ENCODE peak calls at places on chromosome 20, in nine cellular contexts. One of them, this sample, is unnamed.

GRCh38 chr20:46011631-46012482 is 3.1 kb downstream of the MMP9 start:
- DNase-seq in colonic mucosa: peak
- DNase-seq in activated naive CD4-positive, alpha-beta T cell: no peak
- DNase-seq in ELF-1: peak
- DNase-seq in stimulated activated CD4-positive, alpha-beta T cell treated with anti-CD3 and anti-CD28 coated beads, TNF-alpha, amount 100 ng/mL, for 1 hour: no peak
- DNase-seq in activated CD4-positive, alpha-beta T cell treated with anti-CD3 and anti-CD28 coated beads, Interleukin-2, amount 50 U/mL, for 48 hours: peak
- DNase-seq in fibroblast of the aortic adventitia: no peak
- DNase-seq in EH: peak
- DNase-seq in NCI-H2171: no peak
- DNase-seq in this sample: no peak

GRCh38 chr20:43925215-43925614 is 10.6 kb downstream of the TOX2 start:
- DNase-seq in colonic mucosa: no peak
- DNase-seq in activated naive CD4-positive, alpha-beta T cell: peak
- DNase-seq in ELF-1: no peak
- DNase-seq in stimulated activated CD4-positive, alpha-beta T cell treated with anti-CD3 and anti-CD28 coated beads, TNF-alpha, amount 100 ng/mL, for 1 hour: peak
- DNase-seq in activated CD4-positive, alpha-beta T cell treated with anti-CD3 and anti-CD28 coated beads, Interleukin-2, amount 50 U/mL, for 48 hours: peak
- DNase-seq in fibroblast of the aortic adventitia: no peak
- DNase-seq in EH: peak
- DNase-seq in NCI-H2171: no peak
- DNase-seq in this sample: no peak

GRCh38 chr20:31673435-31673834 is 35.7 kb downstream of the COX4I2 start:
- DNase-seq in colonic mucosa: no peak
- DNase-seq in activated naive CD4-positive, alpha-beta T cell: no peak
- DNase-seq in ELF-1: no peak
- DNase-seq in stimulated activated CD4-positive, alpha-beta T cell treated with anti-CD3 and anti-CD28 coated beads, TNF-alpha, amount 100 ng/mL, for 1 hour: no peak
- DNase-seq in activated CD4-positive, alpha-beta T cell treated with anti-CD3 and anti-CD28 coated beads, Interleukin-2, amount 50 U/mL, for 48 hours: no peak
- DNase-seq in fibroblast of the aortic adventitia: no peak
- DNase-seq in EH: no peak
- DNase-seq in NCI-H2171: no peak
- DNase-seq in this sample: no peak

GRCh38 chr20:57461726-57462125 is 63.2 kb downstream of the CTCFL start:
- DNase-seq in colonic mucosa: no peak
- DNase-seq in activated naive CD4-positive, alpha-beta T cell: no peak
- DNase-seq in ELF-1: no peak
- DNase-seq in stimulated activated CD4-positive, alpha-beta T cell treated with anti-CD3 and anti-CD28 coated beads, TNF-alpha, amount 100 ng/mL, for 1 hour: no peak
- DNase-seq in activated CD4-positive, alpha-beta T cell treated with anti-CD3 and anti-CD28 coated beads, Interleukin-2, amount 50 U/mL, for 48 hours: no peak
- DNase-seq in fibroblast of the aortic adventitia: no peak
- DNase-seq in EH: no peak
- DNase-seq in NCI-H2171: no peak
- DNase-seq in this sample: no peak

GRCh38 chr20:61056627-61057312 is 195.3 kb upstream of the CDH4 start:
- DNase-seq in colonic mucosa: no peak
- DNase-seq in activated naive CD4-positive, alpha-beta T cell: no peak
- DNase-seq in ELF-1: peak
- DNase-seq in stimulated activated CD4-positive, alpha-beta T cell treated with anti-CD3 and anti-CD28 coated beads, TNF-alpha, amount 100 ng/mL, for 1 hour: no peak
- DNase-seq in activated CD4-positive, alpha-beta T cell treated with anti-CD3 and anti-CD28 coated beads, Interleukin-2, amount 50 U/mL, for 48 hours: no peak
- DNase-seq in fibroblast of the aortic adventitia: no peak
- DNase-seq in EH: no peak
- DNase-seq in NCI-H2171: no peak
- DNase-seq in this sample: no peak

GRCh38 chr20:62874745-62875344 is 13.2 kb upstream of the TCFL5 start:
- DNase-seq in colonic mucosa: no peak
- DNase-seq in activated naive CD4-positive, alpha-beta T cell: no peak
- DNase-seq in ELF-1: no peak
- DNase-seq in stimulated activated CD4-positive, alpha-beta T cell treated with anti-CD3 and anti-CD28 coated beads, TNF-alpha, amount 100 ng/mL, for 1 hour: no peak
- DNase-seq in activated CD4-positive, alpha-beta T cell treated with anti-CD3 and anti-CD28 coated beads, Interleukin-2, amount 50 U/mL, for 48 hours: no peak
- DNase-seq in fibroblast of the aortic adventitia: no peak
- DNase-seq in EH: no peak
- DNase-seq in NCI-H2171: no peak
- DNase-seq in this sample: no peak

GRCh38 chr20:24964518-24964838 is 15.4 kb downstream of the CST7 start:
- DNase-seq in colonic mucosa: no peak
- DNase-seq in activated naive CD4-positive, alpha-beta T cell: no peak
- DNase-seq in ELF-1: no peak
- DNase-seq in stimulated activated CD4-positive, alpha-beta T cell treated with anti-CD3 and anti-CD28 coated beads, TNF-alpha, amount 100 ng/mL, for 1 hour: no peak
- DNase-seq in activated CD4-positive, alpha-beta T cell treated with anti-CD3 and anti-CD28 coated beads, Interleukin-2, amount 50 U/mL, for 48 hours: no peak
- DNase-seq in fibroblast of the aortic adventitia: no peak
- DNase-seq in EH: no peak
- DNase-seq in NCI-H2171: peak
- DNase-seq in this sample: peak

GRCh38 chr20:20207291-20207690 is 155.0 kb downstream of the CFAP61 start:
- DNase-seq in colonic mucosa: no peak
- DNase-seq in activated naive CD4-positive, alpha-beta T cell: no peak
- DNase-seq in ELF-1: peak
- DNase-seq in stimulated activated CD4-positive, alpha-beta T cell treated with anti-CD3 and anti-CD28 coated beads, TNF-alpha, amount 100 ng/mL, for 1 hour: no peak
- DNase-seq in activated CD4-positive, alpha-beta T cell treated with anti-CD3 and anti-CD28 coated beads, Interleukin-2, amount 50 U/mL, for 48 hours: no peak
- DNase-seq in fibroblast of the aortic adventitia: no peak
- DNase-seq in EH: peak
- DNase-seq in NCI-H2171: no peak
- DNase-seq in this sample: no peak

GRCh38 chr20:48738399-48739304 is 89.1 kb downstream of the PREX1 start:
- DNase-seq in colonic mucosa: no peak
- DNase-seq in activated naive CD4-positive, alpha-beta T cell: no peak
- DNase-seq in ELF-1: no peak
- DNase-seq in stimulated activated CD4-positive, alpha-beta T cell treated with anti-CD3 and anti-CD28 coated beads, TNF-alpha, amount 100 ng/mL, for 1 hour: no peak
- DNase-seq in activated CD4-positive, alpha-beta T cell treated with anti-CD3 and anti-CD28 coated beads, Interleukin-2, amount 50 U/mL, for 48 hours: peak
- DNase-seq in fibroblast of the aortic adventitia: no peak
- DNase-seq in EH: no peak
- DNase-seq in NCI-H2171: no peak
- DNase-seq in this sample: no peak

GRCh38 chr20:37377346-37378081 is 31.6 kb downstream of the SRC start:
- DNase-seq in colonic mucosa: no peak
- DNase-seq in activated naive CD4-positive, alpha-beta T cell: no peak
- DNase-seq in ELF-1: no peak
- DNase-seq in stimulated activated CD4-positive, alpha-beta T cell treated with anti-CD3 and anti-CD28 coated beads, TNF-alpha, amount 100 ng/mL, for 1 hour: no peak
- DNase-seq in activated CD4-positive, alpha-beta T cell treated with anti-CD3 and anti-CD28 coated beads, Interleukin-2, amount 50 U/mL, for 48 hours: no peak
- DNase-seq in fibroblast of the aortic adventitia: no peak
- DNase-seq in EH: no peak
- DNase-seq in NCI-H2171: no peak
- DNase-seq in this sample: no peak

GRCh38 chr20:57959589-57959988 is 249.8 kb upstream of the PMEPA1 start:
- DNase-seq in colonic mucosa: no peak
- DNase-seq in activated naive CD4-positive, alpha-beta T cell: no peak
- DNase-seq in ELF-1: no peak
- DNase-seq in stimulated activated CD4-positive, alpha-beta T cell treated with anti-CD3 and anti-CD28 coated beads, TNF-alpha, amount 100 ng/mL, for 1 hour: no peak
- DNase-seq in activated CD4-positive, alpha-beta T cell treated with anti-CD3 and anti-CD28 coated beads, Interleukin-2, amount 50 U/mL, for 48 hours: no peak
- DNase-seq in fibroblast of the aortic adventitia: no peak
- DNase-seq in EH: no peak
- DNase-seq in NCI-H2171: no peak
- DNase-seq in this sample: no peak

GRCh38 chr20:3330046-3330741 is 77.3 kb downstream of the DNAAF9 start:
- DNase-seq in colonic mucosa: no peak
- DNase-seq in activated naive CD4-positive, alpha-beta T cell: no peak
- DNase-seq in ELF-1: no peak
- DNase-seq in stimulated activated CD4-positive, alpha-beta T cell treated with anti-CD3 and anti-CD28 coated beads, TNF-alpha, amount 100 ng/mL, for 1 hour: no peak
- DNase-seq in activated CD4-positive, alpha-beta T cell treated with anti-CD3 and anti-CD28 coated beads, Interleukin-2, amount 50 U/mL, for 48 hours: no peak
- DNase-seq in fibroblast of the aortic adventitia: peak
- DNase-seq in EH: peak
- DNase-seq in NCI-H2171: peak
- DNase-seq in this sample: peak

GRCh38 chr20:12318043-12318442 is 400.4 kb downstream of the BTBD3 start:
- DNase-seq in colonic mucosa: no peak
- DNase-seq in activated naive CD4-positive, alpha-beta T cell: no peak
- DNase-seq in ELF-1: no peak
- DNase-seq in stimulated activated CD4-positive, alpha-beta T cell treated with anti-CD3 and anti-CD28 coated beads, TNF-alpha, amount 100 ng/mL, for 1 hour: no peak
- DNase-seq in activated CD4-positive, alpha-beta T cell treated with anti-CD3 and anti-CD28 coated beads, Interleukin-2, amount 50 U/mL, for 48 hours: no peak
- DNase-seq in fibroblast of the aortic adventitia: no peak
- DNase-seq in EH: no peak
- DNase-seq in NCI-H2171: no peak
- DNase-seq in this sample: no peak

GRCh38 chr20:2172305-2173175 is 70.9 kb downstream of the STK35 start:
- DNase-seq in colonic mucosa: peak
- DNase-seq in activated naive CD4-positive, alpha-beta T cell: peak
- DNase-seq in ELF-1: peak
- DNase-seq in stimulated activated CD4-positive, alpha-beta T cell treated with anti-CD3 and anti-CD28 coated beads, TNF-alpha, amount 100 ng/mL, for 1 hour: peak
- DNase-seq in activated CD4-positive, alpha-beta T cell treated with anti-CD3 and anti-CD28 coated beads, Interleukin-2, amount 50 U/mL, for 48 hours: peak
- DNase-seq in fibroblast of the aortic adventitia: peak
- DNase-seq in EH: peak
- DNase-seq in NCI-H2171: peak
- DNase-seq in this sample: peak

GRCh38 chr20:45963059-45964011 is 8.7 kb downstream of the ZNF335 start:
- DNase-seq in colonic mucosa: no peak
- DNase-seq in activated naive CD4-positive, alpha-beta T cell: no peak
- DNase-seq in ELF-1: peak
- DNase-seq in stimulated activated CD4-positive, alpha-beta T cell treated with anti-CD3 and anti-CD28 coated beads, TNF-alpha, amount 100 ng/mL, for 1 hour: no peak
- DNase-seq in activated CD4-positive, alpha-beta T cell treated with anti-CD3 and anti-CD28 coated beads, Interleukin-2, amount 50 U/mL, for 48 hours: no peak
- DNase-seq in fibroblast of the aortic adventitia: peak
- DNase-seq in EH: peak
- DNase-seq in NCI-H2171: peak
- DNase-seq in this sample: peak

GRCh38 chr20:57605878-57606277 is 14.3 kb downstream of the ZBP1 start:
- DNase-seq in colonic mucosa: no peak
- DNase-seq in activated naive CD4-positive, alpha-beta T cell: no peak
- DNase-seq in ELF-1: no peak
- DNase-seq in stimulated activated CD4-positive, alpha-beta T cell treated with anti-CD3 and anti-CD28 coated beads, TNF-alpha, amount 100 ng/mL, for 1 hour: no peak
- DNase-seq in activated CD4-positive, alpha-beta T cell treated with anti-CD3 and anti-CD28 coated beads, Interleukin-2, amount 50 U/mL, for 48 hours: no peak
- DNase-seq in fibroblast of the aortic adventitia: no peak
- DNase-seq in EH: no peak
- DNase-seq in NCI-H2171: no peak
- DNase-seq in this sample: no peak

GRCh38 chr20:19978511-19979210 is 38.5 kb upstream of the NAA20 start:
- DNase-seq in colonic mucosa: no peak
- DNase-seq in activated naive CD4-positive, alpha-beta T cell: no peak
- DNase-seq in ELF-1: no peak
- DNase-seq in stimulated activated CD4-positive, alpha-beta T cell treated with anti-CD3 and anti-CD28 coated beads, TNF-alpha, amount 100 ng/mL, for 1 hour: no peak
- DNase-seq in activated CD4-positive, alpha-beta T cell treated with anti-CD3 and anti-CD28 coated beads, Interleukin-2, amount 50 U/mL, for 48 hours: no peak
- DNase-seq in fibroblast of the aortic adventitia: no peak
- DNase-seq in EH: no peak
- DNase-seq in NCI-H2171: no peak
- DNase-seq in this sample: no peak

GRCh38 chr20:17651761-17652388 is 30.2 kb downstream of the RRBP1 start:
- DNase-seq in colonic mucosa: no peak
- DNase-seq in activated naive CD4-positive, alpha-beta T cell: no peak
- DNase-seq in ELF-1: no peak
- DNase-seq in stimulated activated CD4-positive, alpha-beta T cell treated with anti-CD3 and anti-CD28 coated beads, TNF-alpha, amount 100 ng/mL, for 1 hour: no peak
- DNase-seq in activated CD4-positive, alpha-beta T cell treated with anti-CD3 and anti-CD28 coated beads, Interleukin-2, amount 50 U/mL, for 48 hours: no peak
- DNase-seq in fibroblast of the aortic adventitia: no peak
- DNase-seq in EH: peak
- DNase-seq in NCI-H2171: no peak
- DNase-seq in this sample: peak

GRCh38 chr20:51092238-51092822 is 69.4 kb upstream of the KCNG1 start:
- DNase-seq in colonic mucosa: no peak
- DNase-seq in activated naive CD4-positive, alpha-beta T cell: no peak
- DNase-seq in ELF-1: peak
- DNase-seq in stimulated activated CD4-positive, alpha-beta T cell treated with anti-CD3 and anti-CD28 coated beads, TNF-alpha, amount 100 ng/mL, for 1 hour: no peak
- DNase-seq in activated CD4-positive, alpha-beta T cell treated with anti-CD3 and anti-CD28 coated beads, Interleukin-2, amount 50 U/mL, for 48 hours: no peak
- DNase-seq in fibroblast of the aortic adventitia: no peak
- DNase-seq in EH: peak
- DNase-seq in NCI-H2171: no peak
- DNase-seq in this sample: no peak

GRCh38 chr20:44640522-44640921 is 11.0 kb downstream of the ADA start:
- DNase-seq in colonic mucosa: no peak
- DNase-seq in activated naive CD4-positive, alpha-beta T cell: no peak
- DNase-seq in ELF-1: no peak
- DNase-seq in stimulated activated CD4-positive, alpha-beta T cell treated with anti-CD3 and anti-CD28 coated beads, TNF-alpha, amount 100 ng/mL, for 1 hour: no peak
- DNase-seq in activated CD4-positive, alpha-beta T cell treated with anti-CD3 and anti-CD28 coated beads, Interleukin-2, amount 50 U/mL, for 48 hours: no peak
- DNase-seq in fibroblast of the aortic adventitia: no peak
- DNase-seq in EH: no peak
- DNase-seq in NCI-H2171: no peak
- DNase-seq in this sample: no peak

GRCh38 chr20:62408055-62408454 is 970 bp upstream of the CABLES2 start:
- DNase-seq in colonic mucosa: no peak
- DNase-seq in activated naive CD4-positive, alpha-beta T cell: no peak
- DNase-seq in ELF-1: no peak
- DNase-seq in stimulated activated CD4-positive, alpha-beta T cell treated with anti-CD3 and anti-CD28 coated beads, TNF-alpha, amount 100 ng/mL, for 1 hour: no peak
- DNase-seq in activated CD4-positive, alpha-beta T cell treated with anti-CD3 and anti-CD28 coated beads, Interleukin-2, amount 50 U/mL, for 48 hours: no peak
- DNase-seq in fibroblast of the aortic adventitia: no peak
- DNase-seq in EH: no peak
- DNase-seq in NCI-H2171: no peak
- DNase-seq in this sample: no peak

GRCh38 chr20:50186987-50187402 is 3.6 kb upstream of the CEBPB start:
- DNase-seq in colonic mucosa: no peak
- DNase-seq in activated naive CD4-positive, alpha-beta T cell: no peak
- DNase-seq in ELF-1: no peak
- DNase-seq in stimulated activated CD4-positive, alpha-beta T cell treated with anti-CD3 and anti-CD28 coated beads, TNF-alpha, amount 100 ng/mL, for 1 hour: no peak
- DNase-seq in activated CD4-positive, alpha-beta T cell treated with anti-CD3 and anti-CD28 coated beads, Interleukin-2, amount 50 U/mL, for 48 hours: no peak
- DNase-seq in fibroblast of the aortic adventitia: no peak
- DNase-seq in EH: no peak
- DNase-seq in NCI-H2171: no peak
- DNase-seq in this sample: no peak

GRCh38 chr20:58344741-58345140 is 35.2 kb downstream of the RAB22A start:
- DNase-seq in colonic mucosa: no peak
- DNase-seq in activated naive CD4-positive, alpha-beta T cell: no peak
- DNase-seq in ELF-1: no peak
- DNase-seq in stimulated activated CD4-positive, alpha-beta T cell treated with anti-CD3 and anti-CD28 coated beads, TNF-alpha, amount 100 ng/mL, for 1 hour: no peak
- DNase-seq in activated CD4-positive, alpha-beta T cell treated with anti-CD3 and anti-CD28 coated beads, Interleukin-2, amount 50 U/mL, for 48 hours: no peak
- DNase-seq in fibroblast of the aortic adventitia: peak
- DNase-seq in EH: peak
- DNase-seq in NCI-H2171: no peak
- DNase-seq in this sample: no peak

GRCh38 chr20:35630636-35631035 is 15.0 kb downstream of the SPAG4 start:
- DNase-seq in colonic mucosa: no peak
- DNase-seq in activated naive CD4-positive, alpha-beta T cell: no peak
- DNase-seq in ELF-1: no peak
- DNase-seq in stimulated activated CD4-positive, alpha-beta T cell treated with anti-CD3 and anti-CD28 coated beads, TNF-alpha, amount 100 ng/mL, for 1 hour: no peak
- DNase-seq in activated CD4-positive, alpha-beta T cell treated with anti-CD3 and anti-CD28 coated beads, Interleukin-2, amount 50 U/mL, for 48 hours: no peak
- DNase-seq in fibroblast of the aortic adventitia: no peak
- DNase-seq in EH: no peak
- DNase-seq in NCI-H2171: no peak
- DNase-seq in this sample: no peak

GRCh38 chr20:32536861-32537656 is 48.1 kb downstream of the NOL4L start:
- DNase-seq in colonic mucosa: peak
- DNase-seq in activated naive CD4-positive, alpha-beta T cell: peak
- DNase-seq in ELF-1: no peak
- DNase-seq in stimulated activated CD4-positive, alpha-beta T cell treated with anti-CD3 and anti-CD28 coated beads, TNF-alpha, amount 100 ng/mL, for 1 hour: no peak
- DNase-seq in activated CD4-positive, alpha-beta T cell treated with anti-CD3 and anti-CD28 coated beads, Interleukin-2, amount 50 U/mL, for 48 hours: peak
- DNase-seq in fibroblast of the aortic adventitia: no peak
- DNase-seq in EH: no peak
- DNase-seq in NCI-H2171: peak
- DNase-seq in this sample: no peak

GRCh38 chr20:41178904-41179432 is 41.6 kb downstream of the PLCG1 start:
- DNase-seq in colonic mucosa: no peak
- DNase-seq in activated naive CD4-positive, alpha-beta T cell: no peak
- DNase-seq in ELF-1: no peak
- DNase-seq in stimulated activated CD4-positive, alpha-beta T cell treated with anti-CD3 and anti-CD28 coated beads, TNF-alpha, amount 100 ng/mL, for 1 hour: no peak
- DNase-seq in activated CD4-positive, alpha-beta T cell treated with anti-CD3 and anti-CD28 coated beads, Interleukin-2, amount 50 U/mL, for 48 hours: no peak
- DNase-seq in fibroblast of the aortic adventitia: no peak
- DNase-seq in EH: no peak
- DNase-seq in NCI-H2171: no peak
- DNase-seq in this sample: no peak

GRCh38 chr20:30602424-30602823 is 655.0 kb upstream of the DEFB115 start:
- DNase-seq in colonic mucosa: no peak
- DNase-seq in activated naive CD4-positive, alpha-beta T cell: no peak
- DNase-seq in ELF-1: no peak
- DNase-seq in stimulated activated CD4-positive, alpha-beta T cell treated with anti-CD3 and anti-CD28 coated beads, TNF-alpha, amount 100 ng/mL, for 1 hour: no peak
- DNase-seq in activated CD4-positive, alpha-beta T cell treated with anti-CD3 and anti-CD28 coated beads, Interleukin-2, amount 50 U/mL, for 48 hours: no peak
- DNase-seq in fibroblast of the aortic adventitia: no peak
- DNase-seq in EH: no peak
- DNase-seq in NCI-H2171: no peak
- DNase-seq in this sample: no peak

GRCh38 chr20:51338692-51339440 is 203.7 kb downstream of the NFATC2 start:
- DNase-seq in colonic mucosa: no peak
- DNase-seq in activated naive CD4-positive, alpha-beta T cell: no peak
- DNase-seq in ELF-1: no peak
- DNase-seq in stimulated activated CD4-positive, alpha-beta T cell treated with anti-CD3 and anti-CD28 coated beads, TNF-alpha, amount 100 ng/mL, for 1 hour: no peak
- DNase-seq in activated CD4-positive, alpha-beta T cell treated with anti-CD3 and anti-CD28 coated beads, Interleukin-2, amount 50 U/mL, for 48 hours: no peak
- DNase-seq in fibroblast of the aortic adventitia: peak
- DNase-seq in EH: peak
- DNase-seq in NCI-H2171: no peak
- DNase-seq in this sample: no peak

GRCh38 chr20:23928353-23928752 is 48.8 kb upstream of the CST5 start:
- DNase-seq in colonic mucosa: no peak
- DNase-seq in activated naive CD4-positive, alpha-beta T cell: no peak
- DNase-seq in ELF-1: no peak
- DNase-seq in stimulated activated CD4-positive, alpha-beta T cell treated with anti-CD3 and anti-CD28 coated beads, TNF-alpha, amount 100 ng/mL, for 1 hour: no peak
- DNase-seq in activated CD4-positive, alpha-beta T cell treated with anti-CD3 and anti-CD28 coated beads, Interleukin-2, amount 50 U/mL, for 48 hours: no peak
- DNase-seq in fibroblast of the aortic adventitia: no peak
- DNase-seq in EH: no peak
- DNase-seq in NCI-H2171: no peak
- DNase-seq in this sample: no peak

GRCh38 chr20:44532248-44532980 is 10.5 kb upstream of the SERINC3 start:
- DNase-seq in colonic mucosa: no peak
- DNase-seq in activated naive CD4-positive, alpha-beta T cell: no peak
- DNase-seq in ELF-1: no peak
- DNase-seq in stimulated activated CD4-positive, alpha-beta T cell treated with anti-CD3 and anti-CD28 coated beads, TNF-alpha, amount 100 ng/mL, for 1 hour: no peak
- DNase-seq in activated CD4-positive, alpha-beta T cell treated with anti-CD3 and anti-CD28 coated beads, Interleukin-2, amount 50 U/mL, for 48 hours: no peak
- DNase-seq in fibroblast of the aortic adventitia: no peak
- DNase-seq in EH: peak
- DNase-seq in NCI-H2171: no peak
- DNase-seq in this sample: no peak

GRCh38 chr20:2748551-2749342 is 51.7 kb downstream of the CPXM1 start:
- DNase-seq in colonic mucosa: no peak
- DNase-seq in activated naive CD4-positive, alpha-beta T cell: no peak
- DNase-seq in ELF-1: no peak
- DNase-seq in stimulated activated CD4-positive, alpha-beta T cell treated with anti-CD3 and anti-CD28 coated beads, TNF-alpha, amount 100 ng/mL, for 1 hour: no peak
- DNase-seq in activated CD4-positive, alpha-beta T cell treated with anti-CD3 and anti-CD28 coated beads, Interleukin-2, amount 50 U/mL, for 48 hours: no peak
- DNase-seq in fibroblast of the aortic adventitia: no peak
- DNase-seq in EH: no peak
- DNase-seq in NCI-H2171: no peak
- DNase-seq in this sample: no peak